ENCODE peak calls at places on chromosomes 3 and 15, in seven cellular contexts. One of them, this sample, is unnamed.

GRCh38 chr3:173396191-173397041 is 1.1 kb upstream of the NLGN1 start:
- DNase-seq in breast epithelium: no peak
- DNase-seq in cardiac fibroblast: peak
- DNase-seq in AG09309: no peak
- DNase-seq in fibroblast of pulmonary artery: peak
- DNase-seq in IMR-90: no peak
- DNase-seq in retinal pigment epithelial cell: no peak
- DNase-seq in this sample: no peak

GRCh38 chr3:89506462-89507143 is 399.2 kb downstream of the EPHA3 start:
- DNase-seq in fibroblast of pulmonary artery: no peak
- DNase-seq in retinal pigment epithelial cell: no peak
- DNase-seq in breast epithelium: no peak
- DNase-seq in cardiac fibroblast: no peak
- DNase-seq in IMR-90: no peak
- DNase-seq in AG09309: no peak
- DNase-seq in this sample: no peak

GRCh38 chr15:100766225-100767001 is 113.2 kb upstream of the ALDH1A3 start:
- DNase-seq in cardiac fibroblast: no peak
- DNase-seq in fibroblast of pulmonary artery: no peak
- DNase-seq in AG09309: no peak
- DNase-seq in retinal pigment epithelial cell: peak
- DNase-seq in IMR-90: no peak
- DNase-seq in breast epithelium: peak
- DNase-seq in this sample: peak

GRCh38 chr3:192772495-192772894 is 45.2 kb upstream of the FGF12 start:
- DNase-seq in fibroblast of pulmonary artery: peak
- DNase-seq in AG09309: peak
- DNase-seq in IMR-90: peak
- DNase-seq in cardiac fibroblast: peak
- DNase-seq in breast epithelium: peak
- DNase-seq in retinal pigment epithelial cell: no peak
- DNase-seq in this sample: no peak

GRCh38 chr3:125349556-125350165 is 25.5 kb downstream of the ZNF148 start:
- DNase-seq in breast epithelium: no peak
- DNase-seq in IMR-90: peak
- DNase-seq in cardiac fibroblast: no peak
- DNase-seq in AG09309: no peak
- DNase-seq in retinal pigment epithelial cell: no peak
- DNase-seq in fibroblast of pulmonary artery: no peak
- DNase-seq in this sample: no peak

GRCh38 chr3:158532099-158532734 is 38.8 kb upstream of the MLF1 start:
- DNase-seq in AG09309: no peak
- DNase-seq in IMR-90: peak
- DNase-seq in breast epithelium: no peak
- DNase-seq in cardiac fibroblast: peak
- DNase-seq in fibroblast of pulmonary artery: peak
- DNase-seq in retinal pigment epithelial cell: peak
- DNase-seq in this sample: no peak

GRCh38 chr3:10164546-10165393 is at the start of gene IRAK2:
- DNase-seq in IMR-90: peak
- DNase-seq in retinal pigment epithelial cell: no peak
- DNase-seq in fibroblast of pulmonary artery: peak
- DNase-seq in AG09309: no peak
- DNase-seq in cardiac fibroblast: peak
- DNase-seq in breast epithelium: peak
- DNase-seq in this sample: peak

GRCh38 chr3:78613366-78614008 is 1154.3 kb downstream of the ROBO1 start:
- DNase-seq in fibroblast of pulmonary artery: no peak
- DNase-seq in cardiac fibroblast: no peak
- DNase-seq in breast epithelium: no peak
- DNase-seq in IMR-90: no peak
- DNase-seq in AG09309: no peak
- DNase-seq in retinal pigment epithelial cell: no peak
- DNase-seq in this sample: no peak

GRCh38 chr3:24154003-24154695 is 209.1 kb downstream of the NR1D2 start:
- DNase-seq in cardiac fibroblast: no peak
- DNase-seq in IMR-90: no peak
- DNase-seq in breast epithelium: no peak
- DNase-seq in retinal pigment epithelial cell: no peak
- DNase-seq in AG09309: no peak
- DNase-seq in fibroblast of pulmonary artery: no peak
- DNase-seq in this sample: no peak

GRCh38 chr3:24145981-24146822 is 201.1 kb downstream of the NR1D2 start:
- DNase-seq in AG09309: peak
- DNase-seq in cardiac fibroblast: peak
- DNase-seq in breast epithelium: no peak
- DNase-seq in retinal pigment epithelial cell: peak
- DNase-seq in fibroblast of pulmonary artery: peak
- DNase-seq in IMR-90: peak
- DNase-seq in this sample: no peak

GRCh38 chr3:24145481-24145880 is 200.4 kb downstream of the NR1D2 start:
- DNase-seq in retinal pigment epithelial cell: no peak
- DNase-seq in fibroblast of pulmonary artery: peak
- DNase-seq in IMR-90: peak
- DNase-seq in breast epithelium: no peak
- DNase-seq in cardiac fibroblast: no peak
- DNase-seq in AG09309: no peak
- DNase-seq in this sample: no peak

GRCh38 chr3:24151595-24151994 is 206.5 kb downstream of the NR1D2 start:
- DNase-seq in retinal pigment epithelial cell: no peak
- DNase-seq in breast epithelium: no peak
- DNase-seq in cardiac fibroblast: peak
- DNase-seq in fibroblast of pulmonary artery: peak
- DNase-seq in IMR-90: peak
- DNase-seq in AG09309: no peak
- DNase-seq in this sample: no peak

DNA sequence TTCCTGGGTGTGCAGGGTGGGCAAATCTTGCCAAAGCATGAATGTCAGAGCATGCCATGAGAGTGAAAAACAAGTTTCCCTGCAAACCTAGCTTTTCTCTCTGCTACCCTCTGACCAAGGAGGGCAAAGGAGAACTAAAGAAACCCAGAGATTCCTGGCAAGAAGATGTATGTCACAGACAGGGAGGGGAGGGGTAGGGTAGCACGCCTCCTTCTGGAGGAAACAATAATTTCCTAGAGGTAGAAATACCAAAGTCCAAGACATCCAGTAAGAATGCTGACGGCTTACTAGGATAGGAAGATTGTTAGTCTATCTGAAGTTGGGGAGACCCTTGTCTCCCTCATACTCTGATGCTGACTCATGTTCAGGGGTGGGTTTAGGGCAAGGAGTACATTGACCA is 203.9 kb downstream of the NR1D2 start:
- DNase-seq in fibroblast of pulmonary artery: no peak
- DNase-seq in breast epithelium: no peak
- DNase-seq in retinal pigment epithelial cell: no peak
- DNase-seq in AG09309: no peak
- DNase-seq in cardiac fibroblast: no peak
- DNase-seq in IMR-90: no peak
- DNase-seq in this sample: no peak
- TF ChIP-seq CTCF in fibroblast of pulmonary artery: peak
- TF ChIP-seq CTCF in breast epithelium: no peak
- TF ChIP-seq CTCF in retinal pigment epithelial cell: peak
- TF ChIP-seq CTCF in AG09309: no peak
- TF ChIP-seq CTCF in cardiac fibroblast: peak
- TF ChIP-seq CTCF in IMR-90: no peak
- TF ChIP-seq CTCF in this sample: peak

GRCh38 chr3:52879090-52879489 is 18.3 kb downstream of the STIMATE start:
- DNase-seq in cardiac fibroblast: no peak
- DNase-seq in retinal pigment epithelial cell: no peak
- DNase-seq in AG09309: no peak
- DNase-seq in IMR-90: no peak
- DNase-seq in fibroblast of pulmonary artery: no peak
- DNase-seq in breast epithelium: no peak
- DNase-seq in this sample: no peak
- TF ChIP-seq CTCF in cardiac fibroblast: peak
- TF ChIP-seq CTCF in retinal pigment epithelial cell: peak
- TF ChIP-seq CTCF in AG09309: no peak
- TF ChIP-seq CTCF in IMR-90: no peak
- TF ChIP-seq CTCF in fibroblast of pulmonary artery: no peak
- TF ChIP-seq CTCF in breast epithelium: no peak
- TF ChIP-seq CTCF in this sample: peak

DNA sequence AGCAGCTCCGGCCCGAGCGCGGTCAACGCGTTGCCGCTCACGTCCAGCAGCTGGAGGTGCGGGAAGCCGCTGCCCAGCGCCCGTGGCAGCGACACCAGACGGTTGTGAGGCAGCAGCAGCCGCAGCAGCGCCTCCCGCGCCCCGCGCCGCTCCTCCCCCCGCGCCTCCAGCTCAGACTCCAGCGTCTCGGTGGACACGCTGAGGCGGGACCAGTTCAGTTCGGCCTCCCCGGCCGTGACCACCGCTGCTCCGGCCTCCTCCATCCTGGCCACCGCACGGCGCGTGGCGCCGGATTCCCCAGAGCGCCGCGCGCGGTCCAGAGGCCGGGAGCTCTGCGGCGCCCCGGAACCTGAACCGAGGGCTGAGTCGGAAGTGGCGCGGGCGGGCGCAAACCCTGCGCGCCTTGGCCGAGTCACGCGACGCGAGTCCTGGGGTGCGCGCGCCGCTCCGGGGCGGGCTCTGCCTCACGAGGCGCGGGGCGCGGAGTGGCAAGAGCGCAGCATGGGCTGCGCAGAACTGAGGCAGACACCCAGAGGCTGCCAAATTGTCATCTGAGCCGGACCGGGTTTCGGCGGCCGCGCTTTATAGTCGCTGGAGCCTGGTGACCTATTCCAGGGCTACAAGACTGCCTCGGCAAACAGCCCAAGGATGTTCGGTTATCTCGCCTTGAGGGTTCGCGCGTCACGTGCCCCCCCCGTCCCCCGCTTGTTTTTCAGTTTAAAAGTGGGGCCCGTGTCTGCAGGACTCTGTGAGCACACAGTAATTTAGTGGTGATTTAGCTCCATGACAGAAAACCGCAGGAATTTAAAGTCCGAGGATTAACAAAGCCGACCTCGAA is at the start of gene LRRC58:
- DNase-seq in fibroblast of pulmonary artery: peak
- DNase-seq in breast epithelium: peak
- DNase-seq in IMR-90: peak
- DNase-seq in retinal pigment epithelial cell: peak
- DNase-seq in AG09309: peak
- DNase-seq in cardiac fibroblast: peak
- DNase-seq in this sample: peak
- TF ChIP-seq CTCF in fibroblast of pulmonary artery: no peak
- TF ChIP-seq CTCF in breast epithelium: no peak
- TF ChIP-seq CTCF in IMR-90: peak
- TF ChIP-seq CTCF in retinal pigment epithelial cell: peak
- TF ChIP-seq CTCF in AG09309: peak
- TF ChIP-seq CTCF in cardiac fibroblast: peak
- TF ChIP-seq CTCF in this sample: peak

GRCh38 chr15:48644498-48644826 is 1.0 kb downstream of the FBN1 start:
- DNase-seq in breast epithelium: no peak
- DNase-seq in fibroblast of pulmonary artery: no peak
- DNase-seq in IMR-90: peak
- DNase-seq in AG09309: no peak
- DNase-seq in cardiac fibroblast: peak
- DNase-seq in retinal pigment epithelial cell: no peak
- DNase-seq in this sample: no peak

GRCh38 chr15:48643776-48644497 is 1.6 kb downstream of the FBN1 start:
- DNase-seq in retinal pigment epithelial cell: no peak
- DNase-seq in fibroblast of pulmonary artery: no peak
- DNase-seq in IMR-90: no peak
- DNase-seq in cardiac fibroblast: peak
- DNase-seq in AG09309: no peak
- DNase-seq in breast epithelium: no peak
- DNase-seq in this sample: no peak

GRCh38 chr15:48645558-48646330 is at the start of gene FBN1:
- DNase-seq in breast epithelium: peak
- DNase-seq in fibroblast of pulmonary artery: peak
- DNase-seq in AG09309: peak
- DNase-seq in IMR-90: peak
- DNase-seq in cardiac fibroblast: peak
- DNase-seq in retinal pigment epithelial cell: peak
- DNase-seq in this sample: peak

GRCh38 chr15:48646364-48646763 is 855 bp upstream of the FBN1 start:
- DNase-seq in retinal pigment epithelial cell: no peak
- DNase-seq in cardiac fibroblast: no peak
- DNase-seq in AG09309: no peak
- DNase-seq in IMR-90: no peak
- DNase-seq in breast epithelium: no peak
- DNase-seq in fibroblast of pulmonary artery: no peak
- DNase-seq in this sample: no peak

DNA sequence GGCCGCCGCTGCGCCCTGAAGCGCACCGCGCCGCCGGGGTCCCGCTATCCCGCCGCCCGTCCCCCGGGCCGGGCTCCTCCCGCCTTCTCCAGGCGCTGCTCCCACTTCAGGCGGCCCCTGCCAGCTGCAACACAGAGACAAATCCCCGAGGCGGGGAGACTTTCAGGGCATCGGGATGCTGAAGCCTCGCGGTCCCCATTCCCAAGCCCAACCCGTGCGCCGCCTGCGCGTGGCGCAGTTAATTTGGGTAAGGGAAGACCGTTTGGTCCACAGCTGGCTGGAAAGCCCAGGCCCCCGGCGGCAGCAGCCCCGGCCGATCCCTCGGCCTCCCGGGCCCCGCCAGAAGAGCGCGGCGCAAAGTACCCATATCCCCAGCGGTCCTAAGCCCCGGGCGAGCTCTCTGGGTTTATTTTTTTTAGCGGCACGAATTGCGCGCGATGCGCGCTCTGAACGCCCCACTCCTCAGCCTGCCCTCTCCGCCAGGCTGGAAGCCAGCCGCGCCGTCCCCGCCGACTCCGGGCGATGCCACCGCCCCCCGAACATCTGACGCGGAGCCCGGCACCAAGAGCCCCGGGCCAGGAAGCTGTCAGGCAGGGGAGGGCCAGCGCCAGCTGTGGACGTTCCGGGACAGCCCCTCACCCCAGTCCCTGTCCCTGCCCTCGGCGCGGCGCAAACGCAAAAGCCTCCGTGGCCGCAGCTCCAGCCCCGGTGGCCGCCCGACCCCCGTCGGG is 517 bp downstream of the FBN1 start:
- DNase-seq in cardiac fibroblast: peak
- DNase-seq in fibroblast of pulmonary artery: peak
- DNase-seq in breast epithelium: no peak
- DNase-seq in IMR-90: peak
- DNase-seq in retinal pigment epithelial cell: no peak
- DNase-seq in AG09309: no peak
- DNase-seq in this sample: peak
- TF ChIP-seq CTCF in cardiac fibroblast: no peak
- TF ChIP-seq CTCF in fibroblast of pulmonary artery: no peak
- TF ChIP-seq CTCF in breast epithelium: no peak
- TF ChIP-seq CTCF in IMR-90: no peak
- TF ChIP-seq CTCF in retinal pigment epithelial cell: peak
- TF ChIP-seq CTCF in AG09309: no peak
- TF ChIP-seq CTCF in this sample: no peak

DNA sequence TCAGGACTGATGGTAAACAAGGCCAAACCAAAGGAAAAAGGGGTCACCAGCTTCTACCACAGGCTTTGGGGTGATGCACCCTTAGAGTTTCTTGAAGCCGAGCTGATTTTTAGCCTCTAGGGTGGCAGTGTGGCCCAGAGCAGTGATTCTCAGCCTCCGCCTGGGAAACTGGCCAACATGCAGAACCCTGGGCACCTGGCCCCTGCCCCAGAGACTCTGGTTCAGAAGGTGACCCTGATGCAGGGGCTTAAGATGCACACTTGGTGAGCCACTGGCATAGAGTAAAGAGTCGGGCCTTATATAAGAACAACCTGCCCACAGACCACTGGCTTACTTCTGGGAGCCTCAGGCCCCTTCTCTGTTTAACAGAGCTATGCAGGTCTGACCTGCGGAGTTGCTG is 44.5 kb downstream of the SYNM start:
- DNase-seq in fibroblast of pulmonary artery: no peak
- DNase-seq in AG09309: no peak
- DNase-seq in retinal pigment epithelial cell: no peak
- DNase-seq in cardiac fibroblast: no peak
- DNase-seq in IMR-90: no peak
- DNase-seq in breast epithelium: no peak
- DNase-seq in this sample: no peak
- TF ChIP-seq CTCF in fibroblast of pulmonary artery: no peak
- TF ChIP-seq CTCF in AG09309: no peak
- TF ChIP-seq CTCF in retinal pigment epithelial cell: no peak
- TF ChIP-seq CTCF in cardiac fibroblast: no peak
- TF ChIP-seq CTCF in IMR-90: no peak
- TF ChIP-seq CTCF in breast epithelium: no peak
- TF ChIP-seq CTCF in this sample: no peak

This sample was measured in type B pancreatic cell.